ENCODE peak calls at places on chromosomes 3 and 15, in five cellular contexts. One of them, this sample, is unnamed.

GRCh38 chr3:195080125-195080524 is 190.8 kb downstream of the XXYLT1 start:
- DNase-seq in CD8-positive, alpha-beta T cell: no peak
- DNase-seq in ovary: no peak
- DNase-seq in colonic mucosa: no peak
- DNase-seq in astrocyte of the spinal cord: no peak
- DNase-seq in this sample: no peak

GRCh38 chr15:70741107-70741511 is 22.2 kb downstream of the UACA start:
- DNase-seq in CD8-positive, alpha-beta T cell: no peak
- DNase-seq in ovary: peak
- DNase-seq in colonic mucosa: peak
- DNase-seq in astrocyte of the spinal cord: peak
- DNase-seq in this sample: no peak

GRCh38 chr3:41002104-41002503 is 197.2 kb upstream of the CTNNB1 start:
- DNase-seq in CD8-positive, alpha-beta T cell: no peak
- DNase-seq in ovary: no peak
- DNase-seq in colonic mucosa: no peak
- DNase-seq in astrocyte of the spinal cord: no peak
- DNase-seq in this sample: no peak

GRCh38 chr3:134315286-134316106 is 58.8 kb downstream of the AMOTL2 start:
- DNase-seq in CD8-positive, alpha-beta T cell: no peak
- DNase-seq in ovary: peak
- DNase-seq in colonic mucosa: peak
- DNase-seq in astrocyte of the spinal cord: peak
- DNase-seq in this sample: no peak

GRCh38 chr15:64507293-64507802 is 47.0 kb downstream of the ZNF609 start:
- DNase-seq in CD8-positive, alpha-beta T cell: peak
- DNase-seq in ovary: peak
- DNase-seq in colonic mucosa: peak
- DNase-seq in astrocyte of the spinal cord: peak
- DNase-seq in this sample: no peak

GRCh38 chr3:98777801-98778220 is 14.7 kb downstream of the ST3GAL6 start:
- DNase-seq in CD8-positive, alpha-beta T cell: no peak
- DNase-seq in ovary: no peak
- DNase-seq in colonic mucosa: no peak
- DNase-seq in astrocyte of the spinal cord: peak
- DNase-seq in this sample: no peak

GRCh38 chr15:52329980-52330379 is 34.4 kb upstream of the MYO5C start:
- DNase-seq in CD8-positive, alpha-beta T cell: no peak
- DNase-seq in ovary: no peak
- DNase-seq in colonic mucosa: no peak
- DNase-seq in astrocyte of the spinal cord: no peak
- DNase-seq in this sample: no peak

GRCh38 chr15:43514241-43515057 is 3.0 kb upstream of the MAP1A start:
- DNase-seq in CD8-positive, alpha-beta T cell: no peak
- DNase-seq in ovary: no peak
- DNase-seq in colonic mucosa: peak
- DNase-seq in astrocyte of the spinal cord: no peak
- DNase-seq in this sample: no peak

GRCh38 chr15:85611361-85611760 is 183.4 kb downstream of the KLHL25 start:
- DNase-seq in CD8-positive, alpha-beta T cell: no peak
- DNase-seq in ovary: no peak
- DNase-seq in colonic mucosa: no peak
- DNase-seq in astrocyte of the spinal cord: no peak
- DNase-seq in this sample: no peak

GRCh38 chr3:117117188-117117936 is 407.8 kb downstream of the TUSC7 start:
- DNase-seq in CD8-positive, alpha-beta T cell: no peak
- DNase-seq in ovary: no peak
- DNase-seq in colonic mucosa: no peak
- DNase-seq in astrocyte of the spinal cord: no peak
- DNase-seq in this sample: no peak

GRCh38 chr3:149023951-149024350 is 32.6 kb downstream of the GYG1 start:
- DNase-seq in CD8-positive, alpha-beta T cell: no peak
- DNase-seq in ovary: no peak
- DNase-seq in colonic mucosa: no peak
- DNase-seq in astrocyte of the spinal cord: no peak
- DNase-seq in this sample: no peak

GRCh38 chr15:64586974-64587373 is 126.6 kb downstream of the ZNF609 start:
- DNase-seq in CD8-positive, alpha-beta T cell: no peak
- DNase-seq in ovary: no peak
- DNase-seq in colonic mucosa: no peak
- DNase-seq in astrocyte of the spinal cord: no peak
- DNase-seq in this sample: no peak

GRCh38 chr3:5122030-5122740 is at the start of gene ARL8B:
- DNase-seq in CD8-positive, alpha-beta T cell: peak
- DNase-seq in ovary: peak
- DNase-seq in colonic mucosa: peak
- DNase-seq in astrocyte of the spinal cord: peak
- DNase-seq in this sample: peak

GRCh38 chr15:48904758-48905157 is 26.8 kb downstream of the EID1 start:
- DNase-seq in CD8-positive, alpha-beta T cell: no peak
- DNase-seq in ovary: no peak
- DNase-seq in colonic mucosa: no peak
- DNase-seq in astrocyte of the spinal cord: no peak
- DNase-seq in this sample: no peak

GRCh38 chr3:152365766-152366593 is 97.3 kb downstream of the MBNL1 start:
- DNase-seq in CD8-positive, alpha-beta T cell: no peak
- DNase-seq in ovary: no peak
- DNase-seq in colonic mucosa: no peak
- DNase-seq in astrocyte of the spinal cord: peak
- DNase-seq in this sample: no peak

GRCh38 chr3:38782148-38782547 is 33.9 kb downstream of the SCN10A start:
- DNase-seq in CD8-positive, alpha-beta T cell: no peak
- DNase-seq in ovary: no peak
- DNase-seq in colonic mucosa: no peak
- DNase-seq in astrocyte of the spinal cord: no peak
- DNase-seq in this sample: no peak

GRCh38 chr3:1693145-1693544 is 405.5 kb upstream of the CNTN4 start:
- DNase-seq in CD8-positive, alpha-beta T cell: no peak
- DNase-seq in ovary: no peak
- DNase-seq in colonic mucosa: no peak
- DNase-seq in astrocyte of the spinal cord: no peak
- DNase-seq in this sample: no peak

GRCh38 chr3:16512435-16513140 is 911 bp downstream of the RFTN1 start:
- DNase-seq in CD8-positive, alpha-beta T cell: peak
- DNase-seq in ovary: peak
- DNase-seq in colonic mucosa: peak
- DNase-seq in astrocyte of the spinal cord: peak
- DNase-seq in this sample: no peak

GRCh38 chr15:62465173-62465572 is 300.1 kb upstream of the C2CD4B start:
- DNase-seq in CD8-positive, alpha-beta T cell: no peak
- DNase-seq in ovary: no peak
- DNase-seq in colonic mucosa: no peak
- DNase-seq in astrocyte of the spinal cord: no peak
- DNase-seq in this sample: no peak

GRCh38 chr3:161042023-161042501 is 63.1 kb downstream of the B3GALNT1 start:
- DNase-seq in CD8-positive, alpha-beta T cell: no peak
- DNase-seq in ovary: no peak
- DNase-seq in colonic mucosa: no peak
- DNase-seq in astrocyte of the spinal cord: peak
- DNase-seq in this sample: no peak

GRCh38 chr3:36525115-36525711 is 144.9 kb downstream of the STAC start:
- DNase-seq in CD8-positive, alpha-beta T cell: no peak
- DNase-seq in ovary: no peak
- DNase-seq in colonic mucosa: no peak
- DNase-seq in astrocyte of the spinal cord: peak
- DNase-seq in this sample: no peak

GRCh38 chr3:191238321-191238817 is 39.3 kb downstream of the OSTN start:
- DNase-seq in CD8-positive, alpha-beta T cell: no peak
- DNase-seq in ovary: no peak
- DNase-seq in colonic mucosa: no peak
- DNase-seq in astrocyte of the spinal cord: peak
- DNase-seq in this sample: no peak

GRCh38 chr3:196268270-196269163 is 19.0 kb downstream of the PCYT1A start:
- DNase-seq in CD8-positive, alpha-beta T cell: no peak
- DNase-seq in ovary: no peak
- DNase-seq in colonic mucosa: no peak
- DNase-seq in astrocyte of the spinal cord: peak
- DNase-seq in this sample: no peak

GRCh38 chr3:112466041-112466440 is 33.2 kb downstream of the BTLA start:
- DNase-seq in CD8-positive, alpha-beta T cell: no peak
- DNase-seq in ovary: no peak
- DNase-seq in colonic mucosa: no peak
- DNase-seq in astrocyte of the spinal cord: no peak
- DNase-seq in this sample: no peak

GRCh38 chr3:66153961-66154923 is 66.6 kb upstream of the SLC25A26 start:
- DNase-seq in CD8-positive, alpha-beta T cell: no peak
- DNase-seq in ovary: no peak
- DNase-seq in colonic mucosa: no peak
- DNase-seq in astrocyte of the spinal cord: peak
- DNase-seq in this sample: no peak

GRCh38 chr3:72520690-72521308 is 327.4 kb downstream of the SHQ1 start:
- DNase-seq in CD8-positive, alpha-beta T cell: no peak
- DNase-seq in ovary: no peak
- DNase-seq in colonic mucosa: no peak
- DNase-seq in astrocyte of the spinal cord: peak
- DNase-seq in this sample: no peak

GRCh38 chr3:58580826-58581327 is 3.7 kb upstream of the FAM107A start:
- DNase-seq in CD8-positive, alpha-beta T cell: no peak
- DNase-seq in ovary: no peak
- DNase-seq in colonic mucosa: no peak
- DNase-seq in astrocyte of the spinal cord: no peak
- DNase-seq in this sample: no peak

GRCh38 chr15:26561994-26562730 is 210.7 kb downstream of the GABRB3 start:
- DNase-seq in CD8-positive, alpha-beta T cell: no peak
- DNase-seq in ovary: no peak
- DNase-seq in colonic mucosa: no peak
- DNase-seq in astrocyte of the spinal cord: no peak
- DNase-seq in this sample: no peak

GRCh38 chr3:48656061-48656840 is 6.4 kb downstream of the CELSR3 start:
- DNase-seq in CD8-positive, alpha-beta T cell: peak
- DNase-seq in ovary: peak
- DNase-seq in colonic mucosa: peak
- DNase-seq in astrocyte of the spinal cord: peak
- DNase-seq in this sample: peak
- TF ChIP-seq CTCF in CD8-positive, alpha-beta T cell: peak
- TF ChIP-seq CTCF in ovary: peak
- TF ChIP-seq CTCF in colonic mucosa: peak
- TF ChIP-seq CTCF in astrocyte of the spinal cord: peak
- TF ChIP-seq CTCF in this sample: peak

GRCh38 chr3:14273886-14274517 is 95.4 kb downstream of the LSM3 start:
- DNase-seq in CD8-positive, alpha-beta T cell: no peak
- DNase-seq in ovary: no peak
- DNase-seq in colonic mucosa: no peak
- DNase-seq in astrocyte of the spinal cord: no peak
- DNase-seq in this sample: no peak

GRCh38 chr3:14274537-14274936 is 95.9 kb downstream of the LSM3 start:
- DNase-seq in CD8-positive, alpha-beta T cell: no peak
- DNase-seq in ovary: no peak
- DNase-seq in colonic mucosa: no peak
- DNase-seq in astrocyte of the spinal cord: no peak
- DNase-seq in this sample: no peak

GRCh38 chr3:14277557-14277956 is 98.9 kb downstream of the LSM3 start:
- DNase-seq in CD8-positive, alpha-beta T cell: no peak
- DNase-seq in ovary: no peak
- DNase-seq in colonic mucosa: no peak
- DNase-seq in astrocyte of the spinal cord: no peak
- DNase-seq in this sample: no peak

GRCh38 chr3:14275962-14276909 is 97.6 kb downstream of the LSM3 start:
- DNase-seq in CD8-positive, alpha-beta T cell: no peak
- DNase-seq in ovary: no peak
- DNase-seq in colonic mucosa: no peak
- DNase-seq in astrocyte of the spinal cord: no peak
- DNase-seq in this sample: no peak

GRCh38 chr3:14274999-14275961 is 96.7 kb downstream of the LSM3 start:
- DNase-seq in CD8-positive, alpha-beta T cell: no peak
- DNase-seq in ovary: no peak
- DNase-seq in colonic mucosa: no peak
- DNase-seq in astrocyte of the spinal cord: no peak
- DNase-seq in this sample: no peak
- TF ChIP-seq CTCF in CD8-positive, alpha-beta T cell: no peak
- TF ChIP-seq CTCF in ovary: no peak
- TF ChIP-seq CTCF in colonic mucosa: peak
- TF ChIP-seq CTCF in astrocyte of the spinal cord: peak
- TF ChIP-seq CTCF in this sample: peak

DNA sequence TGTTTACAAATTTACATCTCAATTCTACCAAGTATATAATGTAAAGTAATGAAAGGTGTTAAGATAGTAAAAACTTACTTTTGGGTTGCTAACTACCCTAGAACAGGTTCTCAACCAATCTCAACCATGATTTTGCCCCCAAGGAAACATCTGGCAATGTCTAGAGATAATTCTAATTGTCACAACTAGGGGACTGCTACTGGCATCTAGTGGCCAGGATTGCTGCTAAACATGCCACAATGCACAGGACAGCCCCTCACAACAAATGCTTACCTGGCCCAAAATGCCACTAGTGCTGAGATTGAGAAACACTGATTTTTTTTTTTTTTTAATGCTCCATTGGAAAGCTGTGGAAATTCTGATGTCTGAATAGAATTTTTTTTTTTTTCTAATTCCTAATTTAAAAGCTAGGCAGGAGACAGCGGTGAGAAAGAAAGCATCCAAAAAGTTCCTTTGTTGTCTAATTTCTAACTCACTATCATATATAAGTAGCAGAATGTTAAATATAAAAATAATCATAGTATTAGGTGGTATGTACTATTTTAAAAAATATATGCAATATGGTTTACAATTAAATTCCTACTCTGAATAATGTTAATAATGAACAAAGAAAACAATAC is 81.5 kb downstream of the TJP1 start:
- DNase-seq in CD8-positive, alpha-beta T cell: no peak
- DNase-seq in ovary: no peak
- DNase-seq in colonic mucosa: no peak
- DNase-seq in astrocyte of the spinal cord: no peak
- DNase-seq in this sample: no peak
- TF ChIP-seq CTCF in CD8-positive, alpha-beta T cell: no peak
- TF ChIP-seq CTCF in ovary: no peak
- TF ChIP-seq CTCF in colonic mucosa: peak
- TF ChIP-seq CTCF in astrocyte of the spinal cord: peak
- TF ChIP-seq CTCF in this sample: peak

GRCh38 chr3:128273841-128274573 is 120.7 kb downstream of the EEFSEC start:
- DNase-seq in CD8-positive, alpha-beta T cell: no peak
- DNase-seq in ovary: no peak
- DNase-seq in colonic mucosa: peak
- DNase-seq in astrocyte of the spinal cord: no peak
- DNase-seq in this sample: no peak

GRCh38 chr3:128275316-128276150 is 122.3 kb downstream of the EEFSEC start:
- DNase-seq in CD8-positive, alpha-beta T cell: no peak
- DNase-seq in ovary: no peak
- DNase-seq in colonic mucosa: no peak
- DNase-seq in astrocyte of the spinal cord: peak
- DNase-seq in this sample: no peak

GRCh38 chr3:128276151-128276445 is 122.8 kb downstream of the EEFSEC start:
- DNase-seq in CD8-positive, alpha-beta T cell: no peak
- DNase-seq in ovary: no peak
- DNase-seq in colonic mucosa: no peak
- DNase-seq in astrocyte of the spinal cord: peak
- DNase-seq in this sample: no peak

GRCh38 chr3:128273116-128273840 is 120.0 kb downstream of the EEFSEC start:
- DNase-seq in CD8-positive, alpha-beta T cell: no peak
- DNase-seq in ovary: no peak
- DNase-seq in colonic mucosa: no peak
- DNase-seq in astrocyte of the spinal cord: no peak
- DNase-seq in this sample: no peak

DNA sequence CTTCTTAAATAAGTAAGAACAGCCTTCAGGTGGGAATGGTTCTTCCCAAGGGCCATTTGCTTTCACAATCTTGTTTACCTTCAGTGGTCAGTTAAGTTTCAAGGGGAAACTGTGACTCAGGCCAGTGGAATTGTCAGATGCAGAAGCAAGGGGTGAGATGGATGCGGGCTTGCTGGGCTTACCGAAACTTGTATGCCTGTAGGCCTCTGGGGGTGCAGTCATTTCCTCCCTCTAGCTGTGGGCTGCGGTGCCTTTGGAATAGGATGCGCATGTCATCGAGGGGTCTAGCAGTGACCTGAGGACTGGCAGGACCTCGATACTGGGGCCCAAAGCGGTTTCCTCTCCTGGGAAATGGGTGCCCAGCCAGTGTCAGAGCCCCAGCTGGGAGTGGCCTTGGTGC is 121.6 kb downstream of the EEFSEC start:
- DNase-seq in CD8-positive, alpha-beta T cell: no peak
- DNase-seq in ovary: no peak
- DNase-seq in colonic mucosa: no peak
- DNase-seq in astrocyte of the spinal cord: peak
- DNase-seq in this sample: no peak
- TF ChIP-seq CTCF in CD8-positive, alpha-beta T cell: no peak
- TF ChIP-seq CTCF in ovary: no peak
- TF ChIP-seq CTCF in colonic mucosa: no peak
- TF ChIP-seq CTCF in astrocyte of the spinal cord: peak
- TF ChIP-seq CTCF in this sample: no peak